ENCODE peak calls at places on chromosomes 1 and 21, in five cellular contexts. Q is GM12878, G is HCT116, A is K562, D is SK-N-SH. C is an unnamed sample.

GRCh38 chr1:192628406-192629057 is 7.4 kb upstream of the RGS13 start:
- DNase-seq in A (no peak), Q (no peak), G (no peak), D (no peak), C (no peak)

GRCh38 chr1:15178571-15179484 is 25.3 kb downstream of the TMEM51 start:
- DNase-seq in Q (no peak), A (no peak), G (peak; percentile 93), D (no peak), C (no peak)

GRCh38 chr1:179141592-179142244 is 59.8 kb downstream of the TOR3A start:
- DNase-seq in G (no peak), D (no peak), A (no peak), Q (no peak), C (no peak)

GRCh38 chr1:19828546-19828945 is 13.5 kb upstream of the RNF186 start:
- DNase-seq in G (no peak), Q (no peak), A (no peak), D (no peak), C (no peak)

GRCh38 chr1:234477373-234478151 is 1.4 kb downstream of the TARBP1 start:
- DNase-seq in G (no peak), D (peak; percentile 25), Q (no peak), A (no peak), C (no peak)

GRCh38 chr21:41973861-41974751 is 20.3 kb upstream of the C2CD2 start:
- DNase-seq in G (no peak), A (peak; percentile 47), D (no peak), Q (no peak), C (no peak)

GRCh38 chr1:184387871-184388670 is 1.2 kb downstream of the C1orf21 start:
- DNase-seq in A (no peak), G (no peak), Q (no peak), D (peak; percentile 40), C (no peak)

GRCh38 chr1:3746784-3747521 is 5.3 kb upstream of the CCDC27 start:
- DNase-seq in D (peak; percentile 100), A (peak; percentile 99), G (no peak), Q (peak; percentile 21), C (peak; percentile 75)

GRCh38 chr1:25246600-25247023 is 642 bp downstream of the RSRP1 start:
- DNase-seq in A (peak; percentile 29), D (peak; percentile 28), Q (no peak), G (no peak), C (peak; percentile 11)

GRCh38 chr1:60341274-60341673 is 267.7 kb upstream of the C1orf87 start:
- DNase-seq in A (no peak), G (no peak), Q (no peak), D (no peak), C (no peak)

GRCh38 chr21:29718081-29718815 is 221.5 kb downstream of the GRIK1 start:
- DNase-seq in D (no peak), G (no peak), A (no peak), Q (no peak), C (no peak)

GRCh38 chr1:12244078-12244477 is 14.2 kb downstream of the VPS13D start:
- DNase-seq in Q (no peak), A (peak; percentile 63), D (peak; percentile 37), G (no peak), C (peak; percentile 8)

GRCh38 chr1:215055281-215055935 is 27.1 kb upstream of the KCNK2 start:
- DNase-seq in Q (no peak), G (no peak), D (no peak), A (no peak), C (peak; percentile 36)

GRCh38 chr21:35470522-35470921 is 421.4 kb upstream of the RUNX1 start:
- DNase-seq in Q (no peak), D (no peak), G (no peak), A (peak; percentile 55), C (no peak)

GRCh38 chr1:41341756-41342562 is 19.3 kb upstream of the FOXO6 start:
- DNase-seq in G (no peak), Q (no peak), A (no peak), D (no peak), C (peak; percentile 67)
- TF ChIP-seq JUND in G (peak; percentile 65), Q (no peak), A (peak; percentile 81), D (no peak), C (peak; percentile 24)

DNA sequence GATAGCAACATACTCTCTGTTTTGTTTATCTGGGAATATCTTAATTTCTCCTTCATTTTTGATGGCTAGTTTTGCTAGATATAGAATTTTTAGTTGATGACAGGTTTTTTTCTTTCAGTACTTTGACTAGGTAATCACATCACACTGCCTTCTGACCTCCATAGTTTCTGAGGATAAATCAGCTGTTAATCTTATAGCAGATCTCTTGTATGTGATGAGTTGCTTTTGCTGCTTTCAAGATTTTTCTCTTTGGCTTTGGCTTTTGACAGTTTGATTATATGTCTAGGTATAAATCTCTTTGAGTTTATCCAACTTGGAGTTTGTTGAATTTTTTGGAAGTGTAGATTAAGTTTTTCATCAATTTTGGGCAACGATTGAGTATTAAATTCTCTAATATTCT is 142.6 kb downstream of the ZNF644 start:
- DNase-seq in A (no peak), D (no peak), Q (no peak), G (peak; percentile 8), C (peak; percentile 4)
- TF ChIP-seq JUND in A (no peak), D (no peak), Q (no peak), G (no peak), C (no peak)

GRCh38 chr1:56666112-56666608 is 21.0 kb downstream of the PRKAA2 start:
- DNase-seq in G (no peak), A (no peak), D (no peak), Q (no peak), C (no peak)
- TF ChIP-seq JUND in G (no peak), A (no peak), D (no peak), Q (no peak), C (no peak)

DNA sequence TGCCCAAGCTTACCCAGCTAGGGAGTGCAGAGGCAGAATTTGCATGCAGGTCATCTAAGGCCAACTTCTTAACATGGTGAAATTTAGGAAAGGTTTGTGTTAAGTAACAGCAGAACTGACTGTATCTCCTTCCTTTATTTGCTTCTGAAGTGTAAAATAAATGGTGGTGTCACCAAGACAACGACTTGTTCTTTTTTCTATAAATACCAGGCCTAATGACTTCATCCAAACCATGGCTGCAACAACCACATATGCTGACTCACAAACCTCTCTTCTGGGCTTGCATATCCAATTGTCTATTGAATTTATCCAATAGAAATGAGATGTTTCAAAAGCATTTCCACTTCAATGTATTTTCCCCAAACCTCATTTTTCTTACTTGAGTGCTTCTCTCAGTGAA is 19.1 kb downstream of the COL24A1 start:
- DNase-seq in G (no peak), D (no peak), A (no peak), Q (no peak), C (no peak)
- TF ChIP-seq JUND in G (no peak), D (no peak), A (no peak), Q (no peak), C (no peak)

GRCh38 chr1:155801149-155801548 is 55.9 kb downstream of the GON4L start:
- DNase-seq in Q (no peak), G (no peak), D (no peak), A (no peak), C (no peak)
- TF ChIP-seq JUND in Q (no peak), G (no peak), D (peak; percentile 65), A (no peak), C (no peak)

DNA sequence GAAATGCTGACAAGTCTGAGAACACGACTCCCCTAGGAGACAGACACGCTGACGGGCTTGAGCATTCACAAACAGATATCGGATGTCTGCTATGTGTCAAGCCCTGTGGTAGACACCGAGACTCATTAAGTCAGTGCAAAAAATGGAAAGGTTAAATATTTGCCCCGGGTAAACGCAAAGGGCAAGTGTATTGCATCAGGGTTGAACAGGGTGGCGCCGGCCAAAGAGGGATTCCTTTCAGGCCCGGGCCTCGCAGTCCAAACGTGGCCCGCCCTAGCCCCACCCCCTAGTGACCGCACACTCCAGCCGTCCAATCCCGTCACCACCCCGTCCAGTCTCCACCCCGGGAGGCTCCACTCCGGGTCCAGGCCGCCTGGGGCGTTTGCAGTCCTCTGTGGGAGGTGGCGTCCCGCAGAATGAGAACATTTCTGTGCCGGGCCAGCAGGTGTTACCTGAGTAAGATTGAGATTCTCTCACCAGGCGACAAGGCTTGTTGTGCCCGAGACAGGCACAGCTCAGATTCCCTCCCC is 16.3 kb upstream of the TMEM9 start:
- DNase-seq in Q (peak; percentile 33), A (peak; percentile 100), G (peak; percentile 92), D (peak; percentile 97), C (peak; percentile 95)
- TF ChIP-seq JUND in Q (no peak), A (peak; percentile 82), G (no peak), D (no peak), C (no peak)

GRCh38 chr1:228150458-228151169 is 884 bp downstream of the GJC2 start:
- DNase-seq in G (no peak), Q (no peak), D (peak; percentile 44), A (peak; percentile 58), C (no peak)

GRCh38 chr1:228148196-228148861 is 1.4 kb upstream of the GJC2 start:
- DNase-seq in Q (no peak), G (no peak), D (peak; percentile 19), A (no peak), C (no peak)

GRCh38 chr1:228148971-228149340 is 774 bp upstream of the GJC2 start:
- DNase-seq in Q (no peak), G (no peak), D (no peak), A (no peak), C (no peak)

GRCh38 chr1:228150021-228150457 is 309 bp downstream of the GJC2 start:
- DNase-seq in G (no peak), Q (no peak), D (peak; percentile 47), A (peak; percentile 35), C (no peak)

DNA sequence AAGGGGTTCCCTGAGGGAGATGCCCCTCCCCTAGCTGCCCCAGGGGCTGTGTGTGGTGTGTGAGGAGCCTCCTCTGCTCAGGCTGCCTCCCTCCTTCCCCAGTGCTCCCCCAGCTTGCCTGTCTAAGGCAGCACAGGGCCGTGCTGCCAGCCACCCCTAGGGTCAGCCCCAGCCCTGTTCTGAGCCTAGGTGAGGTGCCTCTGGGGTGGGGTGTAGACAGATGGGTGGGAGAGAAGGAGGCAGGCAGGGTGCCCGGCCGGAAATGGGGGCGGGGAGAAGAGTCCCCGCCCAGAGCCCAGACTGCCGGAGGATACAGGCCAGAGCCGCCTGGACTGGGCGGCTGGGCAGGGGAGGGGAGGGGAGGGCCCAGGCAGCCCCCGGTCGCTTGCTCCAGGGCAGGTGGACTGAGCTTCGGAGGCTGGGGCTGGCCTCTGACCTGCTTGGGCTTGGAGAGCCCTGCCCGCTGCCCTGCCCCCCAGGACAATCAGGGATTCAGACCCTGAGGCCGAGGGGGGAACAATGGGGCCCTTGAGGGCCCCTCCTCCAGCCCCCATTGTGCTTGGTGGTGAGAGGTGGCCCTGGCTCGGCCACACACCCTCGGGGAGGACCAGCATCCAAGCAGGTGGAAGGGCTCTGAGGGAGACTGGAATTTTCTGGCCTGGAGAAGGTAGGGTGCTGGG is at the start of gene GJC2:
- DNase-seq in G (no peak), D (peak; percentile 74), Q (no peak), A (peak; percentile 81), C (no peak)
- TF ChIP-seq JUND in G (no peak), D (no peak), Q (no peak), A (no peak), C (no peak)

GRCh38 chr1:198542632-198543031 is 2.2 kb upstream of the ATP6V1G3 start:
- DNase-seq in A (no peak), D (no peak), G (no peak), Q (no peak), C (no peak)
- TF ChIP-seq JUND in A (no peak), D (no peak), G (no peak), Q (no peak), C (no peak)

C was measured in T47D.